ENCODE peak calls at places on chromosome 1, in nine cellular contexts. D is WERI-Rb-1, B is ascending aorta, P is heart left ventricle, F is MM.1S, N is A549, L is heart right ventricle, V is GM23248, M is hepatocyte. U is an unnamed sample.

GRCh38 chr1:205930698-205931330 is 12.4 kb downstream of the SLC26A9 start:
- DNase-seq in B (no peak), F (no peak), V (no peak), N (no peak), L (no peak), M (no peak), D (no peak), P (no peak), U (no peak)

GRCh38 chr1:116403506-116404136 is 30.6 kb downstream of the ATP1A1 start:
- DNase-seq in N (no peak), F (no peak), V (peak; percentile 45), P (no peak), B (no peak), D (no peak), L (no peak), M (no peak), U (no peak)

GRCh38 chr1:22611530-22611947 is 24.9 kb upstream of the C1QA start:
- DNase-seq in B (no peak), V (peak; percentile 60), F (peak; percentile 40), D (no peak), M (peak; percentile 82), P (peak; percentile 60), N (no peak), L (peak; percentile 52), U (no peak)

GRCh38 chr1:88791192-88791591 is 100.2 kb downstream of the GTF2B start:
- DNase-seq in D (no peak), L (no peak), M (no peak), V (peak; percentile 33), P (no peak), B (no peak), N (no peak), F (no peak), U (no peak)

GRCh38 chr1:160085686-160086089 is 4.3 kb downstream of the KCNJ9 start:
- DNase-seq in V (peak; percentile 75), B (peak; percentile 92), M (peak; percentile 91), D (peak; percentile 95), F (peak; percentile 84), P (peak; percentile 83), L (peak; percentile 76), N (peak; percentile 94), U (no peak)

GRCh38 chr1:80059940-80060339 is 1053.4 kb upstream of the ADGRL4 start:
- DNase-seq in D (no peak), F (no peak), L (no peak), N (no peak), M (no peak), B (no peak), V (no peak), P (no peak), U (no peak)

GRCh38 chr1:73722055-73722454 is 475.9 kb downstream of the LRRIQ3 start:
- DNase-seq in P (no peak), N (no peak), D (no peak), V (no peak), F (no peak), B (no peak), L (no peak), M (no peak), U (no peak)

GRCh38 chr1:46645815-46646214 is 22.3 kb downstream of the ATPAF1 start:
- DNase-seq in M (no peak), V (no peak), L (no peak), F (no peak), D (no peak), N (no peak), B (no peak), P (no peak), U (no peak)

GRCh38 chr1:186559601-186560116 is 98.7 kb upstream of the PDC start:
- DNase-seq in F (no peak), V (peak; percentile 70), P (no peak), B (no peak), D (no peak), L (no peak), N (no peak), M (no peak), U (peak; percentile 98)

GRCh38 chr1:76949503-76949902 is 82.2 kb downstream of the ST6GALNAC5 start:
- DNase-seq in N (no peak), V (peak; percentile 92), B (no peak), F (peak; percentile 23), M (no peak), L (no peak), D (no peak), P (no peak), U (peak; percentile 41)

GRCh38 chr1:12657060-12657866 is 13.4 kb downstream of the AADACL4 start:
- DNase-seq in D (no peak), F (no peak), N (no peak), P (no peak), L (no peak), B (no peak), M (no peak), V (no peak), U (no peak)

GRCh38 chr1:212020975-212021374 is 14.4 kb downstream of the INTS7 start:
- DNase-seq in F (no peak), M (no peak), P (no peak), B (no peak), V (no peak), N (no peak), L (no peak), D (no peak), U (no peak)
- H3K27ac ChIP-seq in F (no peak overlapping the region), M (no peak overlapping the region), P (no peak overlapping the region), B (no peak overlapping the region), V (no peak overlapping the region), N (no peak overlapping the region), L (no peak overlapping the region), D (no peak overlapping the region), U (no peak overlapping the region)

DNA sequence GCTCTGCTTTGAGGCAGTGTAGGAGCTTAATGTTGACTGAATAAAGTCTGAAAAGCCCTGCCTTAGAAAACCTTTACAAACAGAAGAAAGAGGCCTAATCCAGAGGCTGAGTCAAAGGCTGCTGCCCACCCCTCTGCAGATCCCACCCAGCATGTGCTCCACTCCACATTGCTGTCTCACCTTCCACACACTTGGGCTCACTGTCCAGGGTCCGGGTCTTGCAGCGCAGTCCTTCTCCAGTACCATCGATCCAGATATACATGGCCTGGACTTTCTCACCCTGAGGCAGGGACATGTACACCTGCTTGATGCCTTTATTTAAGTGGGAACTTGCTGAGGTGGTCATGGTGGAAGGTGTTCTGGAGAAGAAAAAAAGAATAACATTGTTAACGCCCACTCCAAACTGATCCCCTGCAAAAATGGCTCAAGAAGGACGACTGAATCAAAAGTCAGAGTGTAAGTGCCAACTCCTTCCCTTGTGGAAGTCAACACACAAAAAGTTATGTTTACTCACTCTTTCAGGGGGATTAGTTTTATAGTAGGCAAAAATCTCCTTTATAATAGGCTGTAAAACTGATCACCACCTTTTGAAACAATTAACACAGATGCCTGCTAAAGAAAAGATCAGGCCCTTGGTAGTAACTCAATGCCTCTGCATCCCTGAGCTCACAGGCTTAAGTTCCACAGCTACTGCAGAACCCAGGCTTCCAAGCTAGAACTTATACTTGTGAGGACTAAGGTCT is 3.0 kb downstream of the GLUL start:
- DNase-seq in M (no peak), P (no peak), L (no peak), D (no peak), N (no peak), B (no peak), V (peak; percentile 22), F (no peak), U (no peak)
- H3K27ac ChIP-seq in M (peak overlapping the region; percentile 98), P (peak overlapping the region; percentile 99), L (peak overlapping the region; percentile 99), D (no peak overlapping the region), N (no peak overlapping the region), B (peak overlapping the region; percentile 98), V (no peak overlapping the region), F (no peak overlapping the region), U (no peak overlapping the region)

GRCh38 chr1:204447220-204447619 is 35.6 kb upstream of the PPP1R15B start:
- DNase-seq in N (no peak), P (no peak), D (no peak), F (no peak), M (no peak), B (no peak), L (no peak), V (no peak), U (no peak)

GRCh38 chr1:204446413-204447111 is 34.9 kb upstream of the PPP1R15B start:
- DNase-seq in F (peak; percentile 82), N (peak; percentile 81), D (peak; percentile 100), P (peak; percentile 84), M (peak; percentile 84), L (peak; percentile 79), V (peak; percentile 74), B (peak; percentile 85), U (no peak)

GRCh38 chr1:204447736-204448135 is 36.1 kb upstream of the PPP1R15B start:
- DNase-seq in L (no peak), F (no peak), D (no peak), N (no peak), B (no peak), V (no peak), P (no peak), M (no peak), U (no peak)

GRCh38 chr1:204443871-204444581 is 32.4 kb upstream of the PPP1R15B start:
- DNase-seq in N (no peak), M (no peak), L (no peak), P (no peak), D (no peak), V (no peak), B (no peak), F (no peak), U (peak; percentile 86)

GRCh38 chr1:204445860-204446412 is 34.3 kb upstream of the PPP1R15B start:
- DNase-seq in V (peak; percentile 59), N (peak; percentile 54), M (peak; percentile 51), B (no peak), F (peak; percentile 69), P (no peak), L (no peak), D (peak; percentile 92), U (no peak)
- H3K27ac ChIP-seq in V (no peak overlapping the region), N (no peak overlapping the region), M (no peak overlapping the region), B (no peak overlapping the region), F (no peak overlapping the region), P (peak overlapping the region; percentile 48), L (no peak overlapping the region), D (no peak overlapping the region), U (no peak overlapping the region)

GRCh38 chr1:40036574-40036973 is 4.0 kb upstream of the CAP1 start:
- DNase-seq in M (peak; percentile 49), D (no peak), F (no peak), N (no peak), V (peak; percentile 93), L (peak; percentile 81), B (peak; percentile 85), P (peak; percentile 90), U (no peak)
- H3K27ac ChIP-seq in M (no peak overlapping the region), D (no peak overlapping the region), F (no peak overlapping the region), N (no peak overlapping the region), V (peak overlapping the region; percentile 56), L (peak overlapping the region; percentile 60), B (peak overlapping the region; percentile 99), P (peak overlapping the region; percentile 77), U (peak overlapping the region; percentile 55)

GRCh38 chr1:27571439-27572018 is 32.4 kb downstream of the AHDC1 start:
- DNase-seq in D (no peak), V (no peak), P (peak; percentile 55), F (no peak), B (no peak), N (no peak), L (no peak), M (no peak), U (no peak)

GRCh38 chr1:27570823-27571222 is 33.1 kb downstream of the AHDC1 start:
- DNase-seq in D (no peak), N (no peak), B (no peak), V (no peak), M (no peak), P (no peak), L (no peak), F (no peak), U (no peak)

GRCh38 chr1:27569088-27569459 is 34.9 kb downstream of the AHDC1 start:
- DNase-seq in B (no peak), N (no peak), P (no peak), L (no peak), M (no peak), F (no peak), D (no peak), V (peak; percentile 69), U (no peak)

GRCh38 chr1:27569506-27570382 is 34.2 kb downstream of the AHDC1 start:
- DNase-seq in P (no peak), M (no peak), N (no peak), L (no peak), B (no peak), V (no peak), F (no peak), D (no peak), U (no peak)

GRCh38 chr1:27570383-27570755 is 33.6 kb downstream of the AHDC1 start:
- DNase-seq in L (no peak), M (no peak), D (no peak), P (no peak), B (no peak), F (no peak), V (no peak), N (no peak), U (no peak)
- H3K27ac ChIP-seq in L (peak overlapping the region; percentile 95), M (peak overlapping the region; percentile 78), D (no peak overlapping the region), P (peak overlapping the region; percentile 94), B (peak overlapping the region; percentile 93), F (no peak overlapping the region), V (no peak overlapping the region), N (peak overlapping the region; percentile 61), U (peak overlapping the region; percentile 58)